ENCODE peak calls at places on chromosome 19, in six cellular contexts. One of them, this sample, is unnamed.

GRCh38 chr19:11269408-11269807 is 7.1 kb upstream of the DOCK6 start:
- DNase-seq in BE2C: no peak
- DNase-seq in AG04450: no peak
- DNase-seq in EH: peak
- DNase-seq in SK-N-SH: no peak
- DNase-seq in activated T-helper 1 cell treated with Interleukin-2 at 50 U/mL for 16 hours: no peak
- DNase-seq in this sample: no peak

GRCh38 chr19:1651548-1652394 is 644 bp downstream of the TCF3 start:
- DNase-seq in BE2C: peak
- DNase-seq in AG04450: no peak
- DNase-seq in EH: peak
- DNase-seq in SK-N-SH: peak
- DNase-seq in activated T-helper 1 cell treated with Interleukin-2 at 50 U/mL for 16 hours: peak
- DNase-seq in this sample: peak

GRCh38 chr19:51140441-51140840 is 1.7 kb upstream of the SIGLEC7 start:
- DNase-seq in BE2C: no peak
- DNase-seq in AG04450: no peak
- DNase-seq in EH: no peak
- DNase-seq in SK-N-SH: no peak
- DNase-seq in activated T-helper 1 cell treated with Interleukin-2 at 50 U/mL for 16 hours: no peak
- DNase-seq in this sample: no peak

GRCh38 chr19:1064661-1065605 is 2.0 kb upstream of the ARHGAP45 start:
- DNase-seq in BE2C: peak
- DNase-seq in AG04450: no peak
- DNase-seq in EH: peak
- DNase-seq in SK-N-SH: peak
- DNase-seq in activated T-helper 1 cell treated with Interleukin-2 at 50 U/mL for 16 hours: peak
- DNase-seq in this sample: peak

GRCh38 chr19:8242212-8242821 is 33.1 kb downstream of the CERS4 start:
- DNase-seq in BE2C: no peak
- DNase-seq in AG04450: no peak
- DNase-seq in EH: no peak
- DNase-seq in SK-N-SH: no peak
- DNase-seq in activated T-helper 1 cell treated with Interleukin-2 at 50 U/mL for 16 hours: no peak
- DNase-seq in this sample: no peak

GRCh38 chr19:48698046-48698445 is 2.3 kb downstream of the FUT2 start:
- DNase-seq in BE2C: no peak
- DNase-seq in AG04450: no peak
- DNase-seq in EH: peak
- DNase-seq in SK-N-SH: no peak
- DNase-seq in activated T-helper 1 cell treated with Interleukin-2 at 50 U/mL for 16 hours: no peak
- DNase-seq in this sample: peak

GRCh38 chr19:48926909-48927308 is 6.6 kb upstream of the DHDH start:
- DNase-seq in BE2C: no peak
- DNase-seq in AG04450: peak
- DNase-seq in EH: peak
- DNase-seq in SK-N-SH: no peak
- DNase-seq in activated T-helper 1 cell treated with Interleukin-2 at 50 U/mL for 16 hours: no peak
- DNase-seq in this sample: peak

GRCh38 chr19:34676697-34677385 is at the start of gene SCGB2B2:
- DNase-seq in BE2C: peak
- DNase-seq in AG04450: no peak
- DNase-seq in EH: no peak
- DNase-seq in SK-N-SH: peak
- DNase-seq in activated T-helper 1 cell treated with Interleukin-2 at 50 U/mL for 16 hours: no peak
- DNase-seq in this sample: no peak

GRCh38 chr19:5011476-5012238 is 42.7 kb downstream of the KDM4B start:
- DNase-seq in BE2C: no peak
- DNase-seq in AG04450: no peak
- DNase-seq in EH: no peak
- DNase-seq in SK-N-SH: no peak
- DNase-seq in activated T-helper 1 cell treated with Interleukin-2 at 50 U/mL for 16 hours: no peak
- DNase-seq in this sample: no peak

GRCh38 chr19:50557009-50557613 is 11.1 kb downstream of the LRRC4B start:
- DNase-seq in BE2C: no peak
- DNase-seq in AG04450: no peak
- DNase-seq in EH: no peak
- DNase-seq in SK-N-SH: no peak
- DNase-seq in activated T-helper 1 cell treated with Interleukin-2 at 50 U/mL for 16 hours: no peak
- DNase-seq in this sample: no peak

GRCh38 chr19:4401482-4402170 is 814 bp upstream of the CHAF1A start:
- DNase-seq in BE2C: no peak
- DNase-seq in AG04450: no peak
- DNase-seq in EH: no peak
- DNase-seq in SK-N-SH: no peak
- DNase-seq in activated T-helper 1 cell treated with Interleukin-2 at 50 U/mL for 16 hours: no peak
- DNase-seq in this sample: no peak

GRCh38 chr19:17950310-17951150 is 16.4 kb upstream of the KCNN1 start:
- DNase-seq in BE2C: peak
- DNase-seq in AG04450: no peak
- DNase-seq in EH: no peak
- DNase-seq in SK-N-SH: no peak
- DNase-seq in activated T-helper 1 cell treated with Interleukin-2 at 50 U/mL for 16 hours: no peak
- DNase-seq in this sample: no peak

GRCh38 chr19:10033614-10034013 is 20.3 kb downstream of the RDH8 start:
- DNase-seq in BE2C: no peak
- DNase-seq in AG04450: no peak
- DNase-seq in EH: no peak
- DNase-seq in SK-N-SH: no peak
- DNase-seq in activated T-helper 1 cell treated with Interleukin-2 at 50 U/mL for 16 hours: no peak
- DNase-seq in this sample: no peak

GRCh38 chr19:426725-427445 is 17.9 kb upstream of the C2CD4C start:
- DNase-seq in BE2C: no peak
- DNase-seq in AG04450: no peak
- DNase-seq in EH: no peak
- DNase-seq in SK-N-SH: peak
- DNase-seq in activated T-helper 1 cell treated with Interleukin-2 at 50 U/mL for 16 hours: no peak
- DNase-seq in this sample: no peak

GRCh38 chr19:4586691-4587090 is 27.2 kb upstream of the SEMA6B start:
- DNase-seq in BE2C: no peak
- DNase-seq in AG04450: no peak
- DNase-seq in EH: no peak
- DNase-seq in SK-N-SH: no peak
- DNase-seq in activated T-helper 1 cell treated with Interleukin-2 at 50 U/mL for 16 hours: no peak
- DNase-seq in this sample: no peak

This sample was measured in AG10803.